ENCODE peak calls at places on chromosomes 1 and 21, in six cellular contexts. One of them, this sample, is unnamed.

GRCh38 chr1:227924838-227925574 is 22.7 kb downstream of the WNT9A start:
- DNase-seq in activated naive CD4-positive, alpha-beta T cell treated with Interleukin-2 at 50 U/mL for 16 hours: no peak
- DNase-seq in CD4-positive, alpha-beta memory T cell: no peak
- DNase-seq in activated naive CD8-positive, alpha-beta T cell treated with anti-CD3 and anti-CD28 coated beads, Interleukin-2, amount 50 U/mL, for 24 hours: no peak
- DNase-seq in left ventricle myocardium superior: peak
- DNase-seq in H54: no peak
- DNase-seq in this sample: no peak

GRCh38 chr1:201693019-201693372 is 136.0 kb upstream of the IPO9 start:
- DNase-seq in activated naive CD4-positive, alpha-beta T cell treated with Interleukin-2 at 50 U/mL for 16 hours: no peak
- DNase-seq in CD4-positive, alpha-beta memory T cell: no peak
- DNase-seq in activated naive CD8-positive, alpha-beta T cell treated with anti-CD3 and anti-CD28 coated beads, Interleukin-2, amount 50 U/mL, for 24 hours: no peak
- DNase-seq in left ventricle myocardium superior: no peak
- DNase-seq in H54: no peak
- DNase-seq in this sample: no peak

GRCh38 chr1:217569021-217569420 is 61.9 kb downstream of the GPATCH2 start:
- DNase-seq in activated naive CD4-positive, alpha-beta T cell treated with Interleukin-2 at 50 U/mL for 16 hours: no peak
- DNase-seq in CD4-positive, alpha-beta memory T cell: no peak
- DNase-seq in activated naive CD8-positive, alpha-beta T cell treated with anti-CD3 and anti-CD28 coated beads, Interleukin-2, amount 50 U/mL, for 24 hours: no peak
- DNase-seq in left ventricle myocardium superior: no peak
- DNase-seq in H54: no peak
- DNase-seq in this sample: no peak

GRCh38 chr1:150967936-150968335 is 6.7 kb downstream of the CERS2 start:
- DNase-seq in activated naive CD4-positive, alpha-beta T cell treated with Interleukin-2 at 50 U/mL for 16 hours: no peak
- DNase-seq in CD4-positive, alpha-beta memory T cell: no peak
- DNase-seq in activated naive CD8-positive, alpha-beta T cell treated with anti-CD3 and anti-CD28 coated beads, Interleukin-2, amount 50 U/mL, for 24 hours: no peak
- DNase-seq in left ventricle myocardium superior: no peak
- DNase-seq in H54: no peak
- DNase-seq in this sample: no peak

GRCh38 chr1:41045740-41046139 is 24.2 kb upstream of the SLFNL1 start:
- DNase-seq in activated naive CD4-positive, alpha-beta T cell treated with Interleukin-2 at 50 U/mL for 16 hours: no peak
- DNase-seq in CD4-positive, alpha-beta memory T cell: no peak
- DNase-seq in activated naive CD8-positive, alpha-beta T cell treated with anti-CD3 and anti-CD28 coated beads, Interleukin-2, amount 50 U/mL, for 24 hours: no peak
- DNase-seq in left ventricle myocardium superior: no peak
- DNase-seq in H54: no peak
- DNase-seq in this sample: no peak

GRCh38 chr21:26806734-26807372 is 38.4 kb downstream of the ADAMTS1 start:
- DNase-seq in activated naive CD4-positive, alpha-beta T cell treated with Interleukin-2 at 50 U/mL for 16 hours: no peak
- DNase-seq in CD4-positive, alpha-beta memory T cell: no peak
- DNase-seq in activated naive CD8-positive, alpha-beta T cell treated with anti-CD3 and anti-CD28 coated beads, Interleukin-2, amount 50 U/mL, for 24 hours: no peak
- DNase-seq in left ventricle myocardium superior: no peak
- DNase-seq in H54: peak
- DNase-seq in this sample: no peak

GRCh38 chr1:119253366-119253765 is 112.9 kb upstream of the WARS2 start:
- DNase-seq in activated naive CD4-positive, alpha-beta T cell treated with Interleukin-2 at 50 U/mL for 16 hours: no peak
- DNase-seq in CD4-positive, alpha-beta memory T cell: no peak
- DNase-seq in activated naive CD8-positive, alpha-beta T cell treated with anti-CD3 and anti-CD28 coated beads, Interleukin-2, amount 50 U/mL, for 24 hours: no peak
- DNase-seq in left ventricle myocardium superior: no peak
- DNase-seq in H54: no peak
- DNase-seq in this sample: no peak

GRCh38 chr1:22141948-22142314 is 966 bp downstream of the WNT4 start:
- DNase-seq in activated naive CD4-positive, alpha-beta T cell treated with Interleukin-2 at 50 U/mL for 16 hours: no peak
- DNase-seq in CD4-positive, alpha-beta memory T cell: no peak
- DNase-seq in activated naive CD8-positive, alpha-beta T cell treated with anti-CD3 and anti-CD28 coated beads, Interleukin-2, amount 50 U/mL, for 24 hours: no peak
- DNase-seq in left ventricle myocardium superior: no peak
- DNase-seq in H54: no peak
- DNase-seq in this sample: no peak

GRCh38 chr1:177354247-177354646 is 183.5 kb downstream of the BRINP2 start:
- DNase-seq in activated naive CD4-positive, alpha-beta T cell treated with Interleukin-2 at 50 U/mL for 16 hours: no peak
- DNase-seq in CD4-positive, alpha-beta memory T cell: no peak
- DNase-seq in activated naive CD8-positive, alpha-beta T cell treated with anti-CD3 and anti-CD28 coated beads, Interleukin-2, amount 50 U/mL, for 24 hours: no peak
- DNase-seq in left ventricle myocardium superior: no peak
- DNase-seq in H54: no peak
- DNase-seq in this sample: no peak

GRCh38 chr1:20700636-20701215 is 17.1 kb downstream of the KIF17 start:
- DNase-seq in activated naive CD4-positive, alpha-beta T cell treated with Interleukin-2 at 50 U/mL for 16 hours: no peak
- DNase-seq in CD4-positive, alpha-beta memory T cell: no peak
- DNase-seq in activated naive CD8-positive, alpha-beta T cell treated with anti-CD3 and anti-CD28 coated beads, Interleukin-2, amount 50 U/mL, for 24 hours: no peak
- DNase-seq in left ventricle myocardium superior: no peak
- DNase-seq in H54: no peak
- DNase-seq in this sample: no peak

GRCh38 chr1:234875953-234876814 is 252.5 kb downstream of the TOMM20 start:
- DNase-seq in activated naive CD4-positive, alpha-beta T cell treated with Interleukin-2 at 50 U/mL for 16 hours: peak
- DNase-seq in CD4-positive, alpha-beta memory T cell: no peak
- DNase-seq in activated naive CD8-positive, alpha-beta T cell treated with anti-CD3 and anti-CD28 coated beads, Interleukin-2, amount 50 U/mL, for 24 hours: peak
- DNase-seq in left ventricle myocardium superior: no peak
- DNase-seq in H54: no peak
- DNase-seq in this sample: no peak

GRCh38 chr1:99217599-99217998 is 46.7 kb upstream of the PLPPR4 start:
- DNase-seq in activated naive CD4-positive, alpha-beta T cell treated with Interleukin-2 at 50 U/mL for 16 hours: no peak
- DNase-seq in CD4-positive, alpha-beta memory T cell: no peak
- DNase-seq in activated naive CD8-positive, alpha-beta T cell treated with anti-CD3 and anti-CD28 coated beads, Interleukin-2, amount 50 U/mL, for 24 hours: no peak
- DNase-seq in left ventricle myocardium superior: no peak
- DNase-seq in H54: no peak
- DNase-seq in this sample: no peak

GRCh38 chr1:53600001-53600400 is 139.0 kb downstream of the GLIS1 start:
- DNase-seq in activated naive CD4-positive, alpha-beta T cell treated with Interleukin-2 at 50 U/mL for 16 hours: no peak
- DNase-seq in CD4-positive, alpha-beta memory T cell: no peak
- DNase-seq in activated naive CD8-positive, alpha-beta T cell treated with anti-CD3 and anti-CD28 coated beads, Interleukin-2, amount 50 U/mL, for 24 hours: no peak
- DNase-seq in left ventricle myocardium superior: no peak
- DNase-seq in H54: no peak
- DNase-seq in this sample: no peak

GRCh38 chr1:187465441-187465840 is 636.7 kb downstream of the PLA2G4A start:
- DNase-seq in activated naive CD4-positive, alpha-beta T cell treated with Interleukin-2 at 50 U/mL for 16 hours: no peak
- DNase-seq in CD4-positive, alpha-beta memory T cell: no peak
- DNase-seq in activated naive CD8-positive, alpha-beta T cell treated with anti-CD3 and anti-CD28 coated beads, Interleukin-2, amount 50 U/mL, for 24 hours: no peak
- DNase-seq in left ventricle myocardium superior: no peak
- DNase-seq in H54: no peak
- DNase-seq in this sample: no peak

GRCh38 chr1:66270122-66270812 is 263.7 kb upstream of the SGIP1 start:
- DNase-seq in activated naive CD4-positive, alpha-beta T cell treated with Interleukin-2 at 50 U/mL for 16 hours: no peak
- DNase-seq in CD4-positive, alpha-beta memory T cell: no peak
- DNase-seq in activated naive CD8-positive, alpha-beta T cell treated with anti-CD3 and anti-CD28 coated beads, Interleukin-2, amount 50 U/mL, for 24 hours: no peak
- DNase-seq in left ventricle myocardium superior: no peak
- DNase-seq in H54: no peak
- DNase-seq in this sample: no peak

GRCh38 chr1:205262706-205263105 is 35.0 kb downstream of the TMCC2 start:
- DNase-seq in activated naive CD4-positive, alpha-beta T cell treated with Interleukin-2 at 50 U/mL for 16 hours: no peak
- DNase-seq in CD4-positive, alpha-beta memory T cell: no peak
- DNase-seq in activated naive CD8-positive, alpha-beta T cell treated with anti-CD3 and anti-CD28 coated beads, Interleukin-2, amount 50 U/mL, for 24 hours: no peak
- DNase-seq in left ventricle myocardium superior: no peak
- DNase-seq in H54: no peak
- DNase-seq in this sample: no peak

GRCh38 chr1:208207388-208208131 is 36.6 kb downstream of the PLXNA2 start:
- DNase-seq in activated naive CD4-positive, alpha-beta T cell treated with Interleukin-2 at 50 U/mL for 16 hours: no peak
- DNase-seq in CD4-positive, alpha-beta memory T cell: no peak
- DNase-seq in activated naive CD8-positive, alpha-beta T cell treated with anti-CD3 and anti-CD28 coated beads, Interleukin-2, amount 50 U/mL, for 24 hours: no peak
- DNase-seq in left ventricle myocardium superior: peak
- DNase-seq in H54: peak
- DNase-seq in this sample: no peak

GRCh38 chr1:11647333-11647732 is 6.9 kb downstream of the FBXO2 start:
- DNase-seq in activated naive CD4-positive, alpha-beta T cell treated with Interleukin-2 at 50 U/mL for 16 hours: no peak
- DNase-seq in CD4-positive, alpha-beta memory T cell: no peak
- DNase-seq in activated naive CD8-positive, alpha-beta T cell treated with anti-CD3 and anti-CD28 coated beads, Interleukin-2, amount 50 U/mL, for 24 hours: no peak
- DNase-seq in left ventricle myocardium superior: no peak
- DNase-seq in H54: no peak
- DNase-seq in this sample: no peak

GRCh38 chr21:20004353-20004752 is 993.9 kb upstream of the NCAM2 start:
- DNase-seq in activated naive CD4-positive, alpha-beta T cell treated with Interleukin-2 at 50 U/mL for 16 hours: no peak
- DNase-seq in CD4-positive, alpha-beta memory T cell: no peak
- DNase-seq in activated naive CD8-positive, alpha-beta T cell treated with anti-CD3 and anti-CD28 coated beads, Interleukin-2, amount 50 U/mL, for 24 hours: no peak
- DNase-seq in left ventricle myocardium superior: no peak
- DNase-seq in H54: no peak
- DNase-seq in this sample: no peak